ENCODE peak calls at places on chromosomes 11 and 22, in six cellular contexts. M is Caki2; J is tibial nerve; Z is WTC11; E is cardiac muscle cell; X is activated CD8-positive, alpha-beta memory T cell treated with anti-CD3 and anti-CD28 coated beads, Interleukin-2, amount 10 ng/mL, durations not matched to agents 7 days and 5 days. C is an unnamed sample.

GRCh38 chr11:119491753-119492455 is 68.9 kb upstream of the THY1 start:
- DNase-seq in M (no peak), J (no peak), Z (no peak), E (no peak), X (no peak), C (peak)

GRCh38 chr22:46107089-46107664 is 43.1 kb upstream of the PPARA start:
- DNase-seq in M (no peak), J (peak), Z (no peak), E (no peak), X (no peak), C (peak)

GRCh38 chr22:37674951-37675929 is at the start of gene LGALS1:
- DNase-seq in M (peak), J (peak), Z (peak), E (peak), X (peak), C (peak)

GRCh38 chr11:25163421-25163820 is 666.6 kb downstream of the LUZP2 start:
- DNase-seq in M (no peak), J (no peak), Z (no peak), E (no peak), X (no peak), C (no peak)

GRCh38 chr11:91859666-91860065 is 365.0 kb upstream of the FAT3 start:
- DNase-seq in M (peak), J (no peak), Z (no peak), E (no peak), X (no peak), C (no peak)

GRCh38 chr11:3946445-3947017 is 91.1 kb downstream of the STIM1 start:
- DNase-seq in M (no peak), J (no peak), Z (no peak), E (peak), X (no peak), C (no peak)

GRCh38 chr11:33182246-33182878 is 21.1 kb upstream of the CSTF3 start:
- DNase-seq in M (no peak), J (no peak), Z (no peak), E (no peak), X (no peak), C (no peak)

GRCh38 chr11:22597062-22597461 is 28.6 kb downstream of the FANCF start:
- DNase-seq in M (no peak), J (no peak), Z (no peak), E (no peak), X (no peak), C (no peak)

GRCh38 chr11:76208438-76208828 is 2.1 kb upstream of the WNT11 start:
- DNase-seq in M (no peak), J (no peak), Z (no peak), E (no peak), X (no peak), C (no peak)

GRCh38 chr11:86719781-86720463 is 47.5 kb upstream of the ME3 start:
- DNase-seq in M (peak), J (no peak), Z (no peak), E (no peak), X (no peak), C (no peak)

GRCh38 chr11:119389611-119390254 is 8.2 kb upstream of the USP2 start:
- DNase-seq in M (no peak), J (no peak), Z (peak), E (no peak), X (no peak), C (no peak)

GRCh38 chr22:41048791-41049717 is 43.3 kb upstream of the EP300 start:
- DNase-seq in M (no peak), J (peak), Z (peak), E (peak), X (no peak), C (peak)

GRCh38 chr22:28989035-28989464 is 72.6 kb downstream of the C22orf31 start:
- DNase-seq in M (no peak), J (no peak), Z (peak), E (no peak), X (no peak), C (peak)

GRCh38 chr11:122978303-122978620 is 3.4 kb downstream of the BSX start:
- DNase-seq in M (no peak), J (no peak), Z (no peak), E (no peak), X (no peak), C (no peak)

GRCh38 chr11:57777969-57778317 is 16.3 kb downstream of the CTNND1 start:
- DNase-seq in M (peak), J (no peak), Z (no peak), E (no peak), X (no peak), C (no peak)

GRCh38 chr22:23218053-23218866 is 38.0 kb downstream of the BCR start:
- DNase-seq in M (no peak), J (no peak), Z (no peak), E (no peak), X (no peak), C (no peak)

GRCh38 chr11:46944356-46944755 is 7.8 kb downstream of the CSTPP1 start:
- DNase-seq in M (no peak), J (no peak), Z (no peak), E (no peak), X (no peak), C (no peak)

GRCh38 chr11:88338223-88338661 is 706 bp upstream of the CTSC start:
- DNase-seq in M (peak), J (no peak), Z (no peak), E (peak), X (peak), C (no peak)

GRCh38 chr22:45969801-45970464 is 7.0 kb downstream of the WNT7B start:
- DNase-seq in M (no peak), J (no peak), Z (no peak), E (no peak), X (no peak), C (no peak)

GRCh38 chr11:61152816-61153592 is 8.2 kb downstream of the VPS37C start:
- DNase-seq in M (peak), J (no peak), Z (no peak), E (no peak), X (no peak), C (no peak)